ENCODE peak calls at places on chromosomes 4 and X, in ten cellular contexts. One of them, this sample, is unnamed.

GRCh38 chr4:89929425-89930272 is 35.0 kb downstream of the MMRN1 start:
- DNase-seq in right cardiac atrium: no peak
- DNase-seq in epithelial cell of esophagus: peak
- DNase-seq in stomach: no peak
- DNase-seq in Caco-2: no peak
- DNase-seq in CD8-positive, alpha-beta T cell: no peak
- DNase-seq in ovary: no peak
- DNase-seq in lung: no peak
- DNase-seq in mesendoderm: peak
- DNase-seq in HFF-Myc: no peak
- DNase-seq in this sample: no peak

GRCh38 chr4:137226900-137227299 is 305.4 kb downstream of the PCDH18 start:
- DNase-seq in HFF-Myc: peak
- DNase-seq in ovary: no peak
- DNase-seq in Caco-2: peak
- DNase-seq in lung: no peak
- DNase-seq in epithelial cell of esophagus: peak
- DNase-seq in right cardiac atrium: no peak
- DNase-seq in mesendoderm: peak
- DNase-seq in CD8-positive, alpha-beta T cell: no peak
- DNase-seq in stomach: no peak
- DNase-seq in this sample: no peak

GRCh38 chr4:148116264-148116663 is 325.9 kb downstream of the NR3C2 start:
- DNase-seq in right cardiac atrium: no peak
- DNase-seq in stomach: no peak
- DNase-seq in CD8-positive, alpha-beta T cell: no peak
- DNase-seq in lung: no peak
- DNase-seq in Caco-2: no peak
- DNase-seq in ovary: no peak
- DNase-seq in epithelial cell of esophagus: no peak
- DNase-seq in mesendoderm: no peak
- DNase-seq in HFF-Myc: peak
- DNase-seq in this sample: no peak

GRCh38 chr4:5220028-5220427 is 168.7 kb downstream of the STK32B start:
- DNase-seq in stomach: no peak
- DNase-seq in mesendoderm: peak
- DNase-seq in right cardiac atrium: no peak
- DNase-seq in CD8-positive, alpha-beta T cell: no peak
- DNase-seq in ovary: no peak
- DNase-seq in Caco-2: peak
- DNase-seq in HFF-Myc: no peak
- DNase-seq in epithelial cell of esophagus: peak
- DNase-seq in lung: no peak
- DNase-seq in this sample: no peak

GRCh38 chr4:168153596-168154440 is 61.5 kb downstream of the ANXA10 start:
- DNase-seq in mesendoderm: peak
- DNase-seq in CD8-positive, alpha-beta T cell: peak
- DNase-seq in Caco-2: peak
- DNase-seq in ovary: peak
- DNase-seq in stomach: peak
- DNase-seq in lung: peak
- DNase-seq in right cardiac atrium: peak
- DNase-seq in epithelial cell of esophagus: peak
- DNase-seq in HFF-Myc: peak
- DNase-seq in this sample: peak

GRCh38 chr4:28760003-28760402 is 1899.4 kb downstream of the STIM2 start:
- DNase-seq in lung: no peak
- DNase-seq in HFF-Myc: no peak
- DNase-seq in Caco-2: no peak
- DNase-seq in CD8-positive, alpha-beta T cell: no peak
- DNase-seq in ovary: no peak
- DNase-seq in right cardiac atrium: no peak
- DNase-seq in mesendoderm: no peak
- DNase-seq in epithelial cell of esophagus: no peak
- DNase-seq in stomach: no peak
- DNase-seq in this sample: no peak

GRCh38 chr4:34771632-34772031 is 1472.7 kb downstream of the ARAP2 start:
- DNase-seq in mesendoderm: peak
- DNase-seq in ovary: no peak
- DNase-seq in stomach: no peak
- DNase-seq in right cardiac atrium: no peak
- DNase-seq in Caco-2: no peak
- DNase-seq in CD8-positive, alpha-beta T cell: no peak
- DNase-seq in lung: no peak
- DNase-seq in epithelial cell of esophagus: no peak
- DNase-seq in HFF-Myc: no peak
- DNase-seq in this sample: no peak

GRCh38 chr4:27178066-27178465 is 317.4 kb downstream of the STIM2 start:
- DNase-seq in HFF-Myc: no peak
- DNase-seq in Caco-2: no peak
- DNase-seq in stomach: no peak
- DNase-seq in CD8-positive, alpha-beta T cell: no peak
- DNase-seq in ovary: peak
- DNase-seq in epithelial cell of esophagus: no peak
- DNase-seq in right cardiac atrium: no peak
- DNase-seq in mesendoderm: no peak
- DNase-seq in lung: no peak
- DNase-seq in this sample: no peak

GRCh38 chr4:25861422-25861926 is 1.3 kb downstream of the SEL1L3 start:
- DNase-seq in ovary: no peak
- DNase-seq in Caco-2: no peak
- DNase-seq in mesendoderm: no peak
- DNase-seq in HFF-Myc: no peak
- DNase-seq in epithelial cell of esophagus: no peak
- DNase-seq in stomach: no peak
- DNase-seq in CD8-positive, alpha-beta T cell: no peak
- DNase-seq in lung: no peak
- DNase-seq in right cardiac atrium: no peak
- DNase-seq in this sample: no peak
- H3K4me3 ChIP-seq in ovary: no peak
- H3K4me3 ChIP-seq in Caco-2: peak
- H3K4me3 ChIP-seq in mesendoderm: no peak
- H3K4me3 ChIP-seq in HFF-Myc: peak
- H3K4me3 ChIP-seq in epithelial cell of esophagus: peak
- H3K4me3 ChIP-seq in stomach: peak
- H3K4me3 ChIP-seq in CD8-positive, alpha-beta T cell: peak
- H3K4me3 ChIP-seq in lung: peak
- H3K4me3 ChIP-seq in right cardiac atrium: peak
- H3K4me3 ChIP-seq in this sample: peak

DNA sequence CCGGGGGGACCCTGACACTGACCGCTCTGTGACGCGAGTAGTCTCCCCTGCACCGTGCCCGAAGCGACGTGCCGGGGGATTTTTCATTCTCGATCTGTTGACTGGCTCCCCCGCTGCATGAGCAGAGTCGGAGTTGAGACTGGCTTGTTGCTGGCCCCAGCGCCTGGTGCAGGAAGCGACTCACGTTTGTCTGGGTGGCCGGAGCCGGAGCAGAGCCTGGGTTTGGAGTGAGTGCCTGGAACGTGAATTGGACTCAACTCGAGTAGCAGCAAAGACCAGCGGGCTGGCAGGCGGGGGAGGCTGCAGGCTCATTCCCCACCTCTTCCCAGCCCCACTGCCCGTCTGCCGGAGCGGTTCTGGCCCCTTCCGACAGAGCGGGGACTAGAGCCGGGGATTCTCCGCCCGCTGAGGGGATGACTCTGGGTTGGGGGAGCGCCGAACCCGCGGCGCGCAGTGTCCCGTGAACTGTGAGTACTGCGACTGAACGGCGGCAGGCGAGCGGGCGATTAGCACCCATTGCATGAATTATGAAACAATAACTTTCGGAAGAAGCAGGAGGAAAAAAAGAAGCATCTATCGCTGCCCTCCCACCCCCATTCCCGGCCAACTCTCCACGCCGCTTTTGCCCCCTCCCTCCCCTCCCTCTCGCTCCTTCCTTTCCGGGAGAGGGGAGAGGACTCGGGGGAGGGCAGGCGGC is 635 bp downstream of the PCDH7 start:
- DNase-seq in stomach: no peak
- DNase-seq in ovary: peak
- DNase-seq in Caco-2: peak
- DNase-seq in mesendoderm: peak
- DNase-seq in lung: no peak
- DNase-seq in epithelial cell of esophagus: no peak
- DNase-seq in CD8-positive, alpha-beta T cell: no peak
- DNase-seq in right cardiac atrium: peak
- DNase-seq in HFF-Myc: no peak
- DNase-seq in this sample: peak
- H3K4me3 ChIP-seq in stomach: peak
- H3K4me3 ChIP-seq in ovary: peak
- H3K4me3 ChIP-seq in Caco-2: peak
- H3K4me3 ChIP-seq in mesendoderm: peak
- H3K4me3 ChIP-seq in lung: peak
- H3K4me3 ChIP-seq in epithelial cell of esophagus: peak
- H3K4me3 ChIP-seq in CD8-positive, alpha-beta T cell: no peak
- H3K4me3 ChIP-seq in right cardiac atrium: peak
- H3K4me3 ChIP-seq in HFF-Myc: peak
- H3K4me3 ChIP-seq in this sample: peak

DNA sequence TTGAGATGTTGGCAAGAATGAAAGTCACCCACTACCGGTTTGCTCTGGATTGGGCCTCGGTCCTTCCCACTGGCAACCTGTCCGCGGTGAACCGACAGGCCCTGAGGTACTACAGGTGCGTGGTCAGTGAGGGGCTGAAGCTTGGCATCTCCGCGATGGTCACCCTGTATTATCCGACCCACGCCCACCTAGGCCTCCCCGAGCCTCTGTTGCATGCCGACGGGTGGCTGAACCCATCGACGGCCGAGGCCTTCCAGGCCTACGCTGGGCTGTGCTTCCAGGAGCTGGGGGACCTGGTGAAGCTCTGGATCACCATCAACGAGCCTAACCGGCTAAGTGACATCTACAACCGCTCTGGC is 12.3 kb downstream of the RPL9 start:
- DNase-seq in HFF-Myc: no peak
- DNase-seq in mesendoderm: no peak
- DNase-seq in stomach: no peak
- DNase-seq in lung: no peak
- DNase-seq in CD8-positive, alpha-beta T cell: no peak
- DNase-seq in ovary: no peak
- DNase-seq in Caco-2: no peak
- DNase-seq in epithelial cell of esophagus: no peak
- DNase-seq in right cardiac atrium: peak
- DNase-seq in this sample: no peak
- H3K4me3 ChIP-seq in HFF-Myc: no peak
- H3K4me3 ChIP-seq in mesendoderm: no peak
- H3K4me3 ChIP-seq in stomach: peak
- H3K4me3 ChIP-seq in lung: no peak
- H3K4me3 ChIP-seq in CD8-positive, alpha-beta T cell: peak
- H3K4me3 ChIP-seq in ovary: peak
- H3K4me3 ChIP-seq in Caco-2: no peak
- H3K4me3 ChIP-seq in epithelial cell of esophagus: no peak
- H3K4me3 ChIP-seq in right cardiac atrium: no peak
- H3K4me3 ChIP-seq in this sample: peak

GRCh38 chrX:107450823-107451509 is 1.5 kb downstream of the FRMPD3 start:
- DNase-seq in ovary: peak
- DNase-seq in epithelial cell of esophagus: no peak
- DNase-seq in CD8-positive, alpha-beta T cell: peak
- DNase-seq in HFF-Myc: no peak
- DNase-seq in Caco-2: no peak
- DNase-seq in stomach: no peak
- DNase-seq in lung: no peak
- DNase-seq in mesendoderm: peak
- DNase-seq in right cardiac atrium: peak
- DNase-seq in this sample: no peak

GRCh38 chrX:107449490-107450175 is at the start of gene FRMPD3:
- DNase-seq in HFF-Myc: no peak
- DNase-seq in stomach: no peak
- DNase-seq in CD8-positive, alpha-beta T cell: no peak
- DNase-seq in Caco-2: no peak
- DNase-seq in mesendoderm: no peak
- DNase-seq in right cardiac atrium: peak
- DNase-seq in lung: no peak
- DNase-seq in epithelial cell of esophagus: peak
- DNase-seq in ovary: peak
- DNase-seq in this sample: peak

GRCh38 chrX:107447642-107448041 is 1.8 kb upstream of the FRMPD3 start:
- DNase-seq in ovary: no peak
- DNase-seq in Caco-2: no peak
- DNase-seq in mesendoderm: no peak
- DNase-seq in CD8-positive, alpha-beta T cell: no peak
- DNase-seq in right cardiac atrium: no peak
- DNase-seq in HFF-Myc: no peak
- DNase-seq in epithelial cell of esophagus: no peak
- DNase-seq in stomach: no peak
- DNase-seq in lung: no peak
- DNase-seq in this sample: no peak

GRCh38 chrX:107451754-107452153 is 2.3 kb downstream of the FRMPD3 start:
- DNase-seq in epithelial cell of esophagus: no peak
- DNase-seq in HFF-Myc: no peak
- DNase-seq in Caco-2: no peak
- DNase-seq in ovary: peak
- DNase-seq in stomach: no peak
- DNase-seq in right cardiac atrium: no peak
- DNase-seq in CD8-positive, alpha-beta T cell: no peak
- DNase-seq in lung: no peak
- DNase-seq in mesendoderm: peak
- DNase-seq in this sample: no peak

DNA sequence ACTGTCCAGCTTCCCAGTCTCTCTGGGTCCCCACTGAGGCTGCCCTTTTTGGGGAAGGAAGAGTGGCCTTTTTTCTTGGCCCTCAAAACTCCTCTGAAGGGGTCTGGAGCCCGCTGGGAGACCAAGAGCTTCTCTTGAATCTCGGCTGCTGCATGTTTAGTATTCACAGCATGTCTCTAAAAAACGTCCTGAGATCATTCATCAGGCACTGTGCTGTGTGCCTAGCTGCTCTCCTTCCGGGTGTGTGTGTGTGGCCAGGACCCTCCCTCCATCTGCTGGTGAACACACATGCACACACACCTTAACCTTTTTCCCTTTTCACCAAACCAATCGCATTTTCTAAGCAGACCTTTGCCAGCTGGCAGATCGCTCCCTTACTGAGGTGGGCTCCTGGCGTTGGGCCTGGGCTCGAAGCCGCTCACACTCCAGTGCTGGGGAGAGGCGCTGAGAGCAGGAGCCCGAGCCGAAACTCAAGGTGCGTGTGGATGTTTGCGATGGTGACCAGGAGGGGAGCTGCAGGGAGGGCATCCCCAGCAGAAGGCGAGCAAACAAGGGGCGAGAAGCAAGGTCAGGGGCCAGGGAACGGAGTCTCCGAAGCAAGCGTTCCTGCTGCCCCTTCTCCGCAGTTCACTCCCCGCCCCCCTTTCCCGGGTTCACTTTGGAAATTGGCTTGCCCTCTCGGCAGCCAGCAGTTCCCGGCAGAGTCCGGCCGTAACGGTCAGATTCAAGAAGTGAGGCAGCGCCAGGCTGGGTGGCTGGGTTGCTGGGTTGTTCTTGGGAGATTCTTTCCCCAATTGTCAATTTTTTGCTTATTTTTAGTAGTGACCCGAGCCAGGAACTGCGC is 605 bp upstream of the FRMPD3 start:
- DNase-seq in right cardiac atrium: peak
- DNase-seq in lung: no peak
- DNase-seq in HFF-Myc: no peak
- DNase-seq in ovary: peak
- DNase-seq in Caco-2: no peak
- DNase-seq in stomach: no peak
- DNase-seq in CD8-positive, alpha-beta T cell: no peak
- DNase-seq in epithelial cell of esophagus: peak
- DNase-seq in mesendoderm: peak
- DNase-seq in this sample: no peak
- H3K4me3 ChIP-seq in right cardiac atrium: peak
- H3K4me3 ChIP-seq in lung: no peak
- H3K4me3 ChIP-seq in HFF-Myc: no peak
- H3K4me3 ChIP-seq in ovary: peak
- H3K4me3 ChIP-seq in Caco-2: peak
- H3K4me3 ChIP-seq in stomach: peak
- H3K4me3 ChIP-seq in CD8-positive, alpha-beta T cell: no peak
- H3K4me3 ChIP-seq in epithelial cell of esophagus: no peak
- H3K4me3 ChIP-seq in mesendoderm: no peak
- H3K4me3 ChIP-seq in this sample: no peak